ENCODE peak calls at places on chromosomes 12 and 14, in six cellular contexts. H is DND-41; J is colonic mucosa; Q is lung; W is stomach; N is CD8-positive, alpha-beta T cell. F is an unnamed sample.

GRCh38 chr14:35412281-35413057 is 7.9 kb upstream of the NFKBIA start:
- DNase-seq in J (no peak), W (no peak), Q (peak; percentile 64), H (no peak), N (no peak), F (no peak)

GRCh38 chr12:118190266-118190665 is 54.3 kb downstream of the PEBP1 start:
- DNase-seq in H (no peak), J (no peak), Q (no peak), N (no peak), W (no peak), F (no peak)

GRCh38 chr12:48937170-48937569 is 11.9 kb upstream of the FKBP11 start:
- DNase-seq in N (no peak), W (no peak), J (no peak), Q (no peak), H (peak; percentile 16), F (no peak)

GRCh38 chr12:70919597-70920035 is 922 bp downstream of the PTPRR start:
- DNase-seq in H (peak; percentile 3), J (no peak), W (no peak), Q (no peak), N (no peak), F (no peak)

GRCh38 chr12:120598674-120599463 is 17.7 kb upstream of the POP5 start:
- DNase-seq in J (no peak), Q (no peak), H (no peak), W (peak; percentile 28), N (no peak), F (no peak)

GRCh38 chr12:63068857-63069442 is 82.1 kb downstream of the AVPR1A start:
- DNase-seq in W (no peak), J (no peak), N (no peak), H (peak; percentile 5), Q (no peak), F (no peak)

GRCh38 chr12:30753761-30754382 is 879 bp downstream of the CAPRIN2 start:
- DNase-seq in W (no peak), J (no peak), Q (no peak), N (no peak), H (no peak), F (no peak)

GRCh38 chr12:90003688-90004087 is 295.1 kb upstream of the ATP2B1 start:
- DNase-seq in H (no peak), N (no peak), W (no peak), J (no peak), Q (no peak), F (no peak)

GRCh38 chr12:70664463-70664862 is 27.2 kb upstream of the PTPRB start:
- DNase-seq in N (no peak), H (no peak), J (no peak), Q (no peak), W (no peak), F (no peak)

GRCh38 chr12:24561882-24562760 is 386.8 kb downstream of the BCAT1 start:
- DNase-seq in H (no peak), W (peak; percentile 47), Q (peak; percentile 64), N (no peak), J (peak; percentile 42), F (no peak)

GRCh38 chr14:96632363-96632758 is 130.2 kb downstream of the PAPOLA start:
- DNase-seq in Q (no peak), N (no peak), J (no peak), W (no peak), H (no peak), F (no peak)

GRCh38 chr14:91149462-91149861 is 35.6 kb downstream of the DGLUCY start:
- DNase-seq in J (peak; percentile 61), W (peak; percentile 75), N (no peak), Q (peak; percentile 69), H (no peak), F (peak; percentile 46)

GRCh38 chr14:76719664-76720063 is 41.6 kb upstream of the VASH1 start:
- DNase-seq in J (no peak), Q (peak; percentile 25), W (no peak), N (no peak), H (no peak), F (no peak)

GRCh38 chr12:53466640-53467039 is 14.7 kb downstream of the PCBP2 start:
- DNase-seq in W (no peak), Q (no peak), H (no peak), J (no peak), N (no peak), F (no peak)

GRCh38 chr12:53467082-53467481 is 15.2 kb downstream of the PCBP2 start:
- DNase-seq in W (no peak), J (no peak), N (no peak), Q (no peak), H (no peak), F (no peak)

GRCh38 chr12:53463802-53464375 is 12.0 kb downstream of the PCBP2 start:
- DNase-seq in H (no peak), N (no peak), W (no peak), J (no peak), Q (no peak), F (no peak)

GRCh38 chr12:53464685-53465084 is 12.8 kb downstream of the PCBP2 start:
- DNase-seq in Q (no peak), J (no peak), W (no peak), N (no peak), H (no peak), F (no peak)

GRCh38 chr12:53465679-53466078 is 13.8 kb downstream of the PCBP2 start:
- DNase-seq in N (no peak), H (no peak), W (no peak), Q (no peak), J (no peak), F (no peak)
- TF ChIP-seq CTCF in N (no peak), H (no peak), W (no peak), Q (no peak), J (no peak), F (no peak)

DNA sequence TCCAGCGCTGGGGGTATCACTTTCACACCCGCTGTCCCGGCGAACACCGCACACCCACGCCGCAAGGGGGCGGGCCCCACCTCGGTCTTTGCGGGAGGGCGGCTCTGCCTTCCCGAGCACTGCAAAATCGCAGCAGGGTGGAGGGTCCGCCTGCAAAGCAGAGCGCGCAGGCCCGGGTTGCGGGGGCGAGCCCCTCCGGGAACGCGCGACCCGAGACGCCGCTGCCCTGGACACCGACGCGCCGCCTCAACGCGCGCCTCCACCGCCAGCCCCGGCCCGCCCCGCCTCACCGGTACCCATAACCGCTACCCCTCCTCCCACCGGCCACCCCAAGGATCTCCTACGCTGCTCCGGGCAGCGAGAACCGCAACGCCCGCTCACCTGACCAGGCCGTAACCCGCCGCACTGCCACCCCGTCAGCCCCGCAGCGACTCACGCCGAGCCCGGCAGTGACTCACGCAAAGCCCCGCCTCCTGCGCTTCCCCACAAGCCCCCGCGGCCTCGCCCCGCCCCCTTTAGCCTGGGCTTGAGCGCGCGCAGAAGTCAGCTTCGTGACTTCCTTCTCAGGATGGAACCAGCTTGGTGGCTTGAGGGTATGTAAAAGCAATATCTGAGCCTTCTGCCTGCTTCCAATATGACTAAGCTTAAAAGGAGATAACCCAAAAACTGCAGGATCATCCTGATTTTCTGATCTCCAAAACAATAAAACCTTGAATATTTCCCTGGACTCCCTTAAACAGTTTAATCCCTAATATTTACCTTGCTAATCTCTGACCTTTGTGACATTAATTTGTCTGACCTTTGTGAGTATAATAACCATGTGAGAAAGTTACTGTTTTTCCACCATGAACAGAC is at the start of gene RPAP3:
- DNase-seq in Q (peak; percentile 97), N (peak; percentile 98), W (peak; percentile 99), J (peak; percentile 98), H (peak; percentile 96), F (peak; percentile 95)
- H3K4me1 ChIP-seq in Q (peaks cover 4% of the 10 kb centered on the region), N (peaks cover 48% of the 10 kb centered on the region), W (peaks cover 46% of the 10 kb centered on the region), J (no peaks in the 10 kb centered on the region), H (peaks cover 41% of the 10 kb centered on the region), F (peaks cover 25% of the 10 kb centered on the region)

DNA sequence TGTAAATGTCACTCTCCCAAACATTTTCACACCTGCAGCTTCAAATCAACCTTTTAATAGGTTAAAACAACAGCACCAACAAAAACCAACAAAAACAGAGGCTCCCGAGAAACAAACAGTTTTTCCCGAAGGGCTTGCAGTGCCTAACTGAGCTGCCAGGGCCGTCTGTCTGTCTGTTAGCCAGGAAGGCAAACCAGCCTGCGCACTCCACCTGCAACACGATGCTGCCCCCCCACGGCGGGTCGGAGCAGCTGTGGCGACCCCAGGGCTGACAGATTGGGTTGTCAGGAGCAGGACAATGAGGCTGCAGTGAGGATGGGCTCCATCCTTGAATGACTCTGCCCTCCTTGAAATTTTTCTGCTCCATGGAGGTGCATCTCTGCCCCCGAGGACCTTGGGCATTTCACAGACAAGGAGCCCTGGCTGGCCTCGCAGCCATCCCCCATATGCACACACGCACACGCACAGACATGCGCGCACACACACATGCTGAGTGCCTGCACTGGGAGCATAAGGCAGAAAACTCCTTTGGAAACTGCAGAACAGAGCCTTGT is 2.6 kb downstream of the RTL1 start:
- DNase-seq in W (no peak), N (no peak), J (peak; percentile 64), H (peak; percentile 64), Q (peak; percentile 28), F (no peak)
- TF ChIP-seq CTCF in W (no peak), N (no peak), J (no peak), H (peak; percentile 67), Q (no peak), F (no peak)

GRCh38 chr12:21769311-21769710 is 5.2 kb downstream of the KCNJ8 start:
- DNase-seq in N (no peak), H (no peak), W (no peak), J (no peak), Q (no peak), F (no peak)
- H3K4me1 ChIP-seq in N (no peaks in the 10 kb centered on the region), H (no peaks in the 10 kb centered on the region), W (peaks cover 10% of the 10 kb centered on the region), J (no peaks in the 10 kb centered on the region), Q (peaks cover 3% of the 10 kb centered on the region), F (peaks cover 20% of the 10 kb centered on the region)

DNA sequence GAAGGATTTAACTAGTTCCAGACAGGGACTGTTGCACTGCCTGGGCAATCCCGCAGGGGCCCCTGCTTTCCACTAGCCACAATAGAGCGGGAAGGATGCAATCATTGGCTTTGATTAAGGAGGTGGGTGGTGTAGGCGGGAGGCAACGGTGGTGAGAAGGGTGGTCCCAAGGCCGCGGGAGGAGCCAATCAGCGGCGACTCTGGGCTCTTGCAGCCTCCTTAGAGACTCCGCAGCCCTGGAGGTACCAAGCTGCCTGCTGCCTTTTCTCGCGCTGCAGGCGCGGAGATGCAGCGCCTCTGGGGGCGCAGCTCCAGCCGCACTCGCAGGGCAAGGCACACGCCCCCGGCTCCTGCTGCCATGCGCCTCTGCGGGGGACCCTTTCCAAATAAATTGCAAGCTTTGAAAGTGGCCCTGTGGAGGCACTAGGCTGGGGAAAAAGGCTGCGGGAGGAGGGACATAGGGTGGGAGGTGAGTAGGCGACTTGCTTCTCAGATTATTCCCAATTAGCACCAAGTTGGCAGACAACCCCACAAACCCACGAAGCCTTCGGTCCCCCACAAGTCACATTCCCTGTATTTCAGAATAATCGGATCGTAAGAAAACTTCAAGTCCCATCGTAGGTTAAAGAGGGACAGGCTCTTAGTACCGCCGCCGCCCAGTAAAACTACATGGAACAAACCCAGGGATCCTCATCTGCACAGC is 860 bp upstream of the KCNA1 start:
- DNase-seq in W (no peak), J (no peak), Q (no peak), H (no peak), N (no peak), F (no peak)
- TF ChIP-seq CTCF in W (no peak), J (no peak), Q (no peak), H (no peak), N (no peak), F (no peak)